ENCODE peak calls at places on chromosomes 4 and X, in five cellular contexts. One of them, this sample, is unnamed.

GRCh38 chr4:3829954-3830773 is 64.0 kb downstream of the ADRA2C start:
- ATAC-seq in Panc1: no peak
- ATAC-seq in RWPE2: no peak
- ATAC-seq in stimulated activated naive CD8-positive, alpha-beta T cell treated with anti-CD3 and anti-CD28 coated beads, Interleukin-15, amount 100 ng/mL, for 72 hours: no peak
- ATAC-seq in activated CD8-positive, alpha-beta T cell treated with anti-CD3 and anti-CD28 coated beads, Interleukin-2, amount 10 ng/mL, durations not matched to agents 7 days and 5 days: no peak
- ATAC-seq in this sample: no peak

GRCh38 chr4:73765296-73765695 is 24.9 kb downstream of the CXCL8 start:
- ATAC-seq in Panc1: no peak
- ATAC-seq in RWPE2: no peak
- ATAC-seq in stimulated activated naive CD8-positive, alpha-beta T cell treated with anti-CD3 and anti-CD28 coated beads, Interleukin-15, amount 100 ng/mL, for 72 hours: no peak
- ATAC-seq in activated CD8-positive, alpha-beta T cell treated with anti-CD3 and anti-CD28 coated beads, Interleukin-2, amount 10 ng/mL, durations not matched to agents 7 days and 5 days: no peak
- ATAC-seq in this sample: no peak

GRCh38 chrX:104432321-104432720 is 133.7 kb upstream of the IL1RAPL2 start:
- ATAC-seq in Panc1: no peak
- ATAC-seq in RWPE2: peak
- ATAC-seq in stimulated activated naive CD8-positive, alpha-beta T cell treated with anti-CD3 and anti-CD28 coated beads, Interleukin-15, amount 100 ng/mL, for 72 hours: no peak
- ATAC-seq in activated CD8-positive, alpha-beta T cell treated with anti-CD3 and anti-CD28 coated beads, Interleukin-2, amount 10 ng/mL, durations not matched to agents 7 days and 5 days: no peak
- ATAC-seq in this sample: no peak

GRCh38 chr4:150582881-150583286 is 933 bp downstream of the MAB21L2 start:
- ATAC-seq in Panc1: no peak
- ATAC-seq in RWPE2: no peak
- ATAC-seq in stimulated activated naive CD8-positive, alpha-beta T cell treated with anti-CD3 and anti-CD28 coated beads, Interleukin-15, amount 100 ng/mL, for 72 hours: no peak
- ATAC-seq in activated CD8-positive, alpha-beta T cell treated with anti-CD3 and anti-CD28 coated beads, Interleukin-2, amount 10 ng/mL, durations not matched to agents 7 days and 5 days: no peak
- ATAC-seq in this sample: no peak

GRCh38 chr4:59966758-59967157 is 1233.4 kb upstream of the ADGRL3 start:
- ATAC-seq in Panc1: no peak
- ATAC-seq in RWPE2: no peak
- ATAC-seq in stimulated activated naive CD8-positive, alpha-beta T cell treated with anti-CD3 and anti-CD28 coated beads, Interleukin-15, amount 100 ng/mL, for 72 hours: no peak
- ATAC-seq in activated CD8-positive, alpha-beta T cell treated with anti-CD3 and anti-CD28 coated beads, Interleukin-2, amount 10 ng/mL, durations not matched to agents 7 days and 5 days: no peak
- ATAC-seq in this sample: no peak

GRCh38 chrX:2677764-2678163 is 13.3 kb upstream of the CD99 start:
- ATAC-seq in Panc1: peak
- ATAC-seq in RWPE2: peak
- ATAC-seq in stimulated activated naive CD8-positive, alpha-beta T cell treated with anti-CD3 and anti-CD28 coated beads, Interleukin-15, amount 100 ng/mL, for 72 hours: no peak
- ATAC-seq in activated CD8-positive, alpha-beta T cell treated with anti-CD3 and anti-CD28 coated beads, Interleukin-2, amount 10 ng/mL, durations not matched to agents 7 days and 5 days: no peak
- ATAC-seq in this sample: no peak

GRCh38 chrX:69430730-69431129 is 73.4 kb upstream of the NALF2 start:
- ATAC-seq in Panc1: no peak
- ATAC-seq in RWPE2: no peak
- ATAC-seq in stimulated activated naive CD8-positive, alpha-beta T cell treated with anti-CD3 and anti-CD28 coated beads, Interleukin-15, amount 100 ng/mL, for 72 hours: no peak
- ATAC-seq in activated CD8-positive, alpha-beta T cell treated with anti-CD3 and anti-CD28 coated beads, Interleukin-2, amount 10 ng/mL, durations not matched to agents 7 days and 5 days: no peak
- ATAC-seq in this sample: no peak

GRCh38 chr4:184328022-184328736 is 110.5 kb upstream of the ENPP6 start:
- ATAC-seq in Panc1: no peak
- ATAC-seq in RWPE2: peak
- ATAC-seq in stimulated activated naive CD8-positive, alpha-beta T cell treated with anti-CD3 and anti-CD28 coated beads, Interleukin-15, amount 100 ng/mL, for 72 hours: peak
- ATAC-seq in activated CD8-positive, alpha-beta T cell treated with anti-CD3 and anti-CD28 coated beads, Interleukin-2, amount 10 ng/mL, durations not matched to agents 7 days and 5 days: peak
- ATAC-seq in this sample: peak

GRCh38 chr4:20773144-20773997 is 73.1 kb downstream of the PACRGL start:
- ATAC-seq in Panc1: peak
- ATAC-seq in RWPE2: peak
- ATAC-seq in stimulated activated naive CD8-positive, alpha-beta T cell treated with anti-CD3 and anti-CD28 coated beads, Interleukin-15, amount 100 ng/mL, for 72 hours: peak
- ATAC-seq in activated CD8-positive, alpha-beta T cell treated with anti-CD3 and anti-CD28 coated beads, Interleukin-2, amount 10 ng/mL, durations not matched to agents 7 days and 5 days: peak
- ATAC-seq in this sample: no peak

GRCh38 chr4:24809376-24809775 is 14.0 kb downstream of the SOD3 start:
- ATAC-seq in Panc1: no peak
- ATAC-seq in RWPE2: no peak
- ATAC-seq in stimulated activated naive CD8-positive, alpha-beta T cell treated with anti-CD3 and anti-CD28 coated beads, Interleukin-15, amount 100 ng/mL, for 72 hours: no peak
- ATAC-seq in activated CD8-positive, alpha-beta T cell treated with anti-CD3 and anti-CD28 coated beads, Interleukin-2, amount 10 ng/mL, durations not matched to agents 7 days and 5 days: no peak
- ATAC-seq in this sample: no peak

GRCh38 chr4:83340692-83341343 is 6.2 kb upstream of the HPSE start:
- ATAC-seq in Panc1: no peak
- ATAC-seq in RWPE2: no peak
- ATAC-seq in stimulated activated naive CD8-positive, alpha-beta T cell treated with anti-CD3 and anti-CD28 coated beads, Interleukin-15, amount 100 ng/mL, for 72 hours: peak
- ATAC-seq in activated CD8-positive, alpha-beta T cell treated with anti-CD3 and anti-CD28 coated beads, Interleukin-2, amount 10 ng/mL, durations not matched to agents 7 days and 5 days: peak
- ATAC-seq in this sample: no peak

GRCh38 chrX:74242050-74242449 is 61.9 kb upstream of the ZCCHC13 start:
- ATAC-seq in Panc1: no peak
- ATAC-seq in RWPE2: peak
- ATAC-seq in stimulated activated naive CD8-positive, alpha-beta T cell treated with anti-CD3 and anti-CD28 coated beads, Interleukin-15, amount 100 ng/mL, for 72 hours: no peak
- ATAC-seq in activated CD8-positive, alpha-beta T cell treated with anti-CD3 and anti-CD28 coated beads, Interleukin-2, amount 10 ng/mL, durations not matched to agents 7 days and 5 days: no peak
- ATAC-seq in this sample: no peak

GRCh38 chr4:124322234-124322831 is 390.2 kb downstream of the ANKRD50 start:
- ATAC-seq in Panc1: no peak
- ATAC-seq in RWPE2: no peak
- ATAC-seq in stimulated activated naive CD8-positive, alpha-beta T cell treated with anti-CD3 and anti-CD28 coated beads, Interleukin-15, amount 100 ng/mL, for 72 hours: no peak
- ATAC-seq in activated CD8-positive, alpha-beta T cell treated with anti-CD3 and anti-CD28 coated beads, Interleukin-2, amount 10 ng/mL, durations not matched to agents 7 days and 5 days: no peak
- ATAC-seq in this sample: no peak

GRCh38 chr4:109562457-109563237 is 2.6 kb downstream of the MCUB start:
- ATAC-seq in Panc1: no peak
- ATAC-seq in RWPE2: no peak
- ATAC-seq in stimulated activated naive CD8-positive, alpha-beta T cell treated with anti-CD3 and anti-CD28 coated beads, Interleukin-15, amount 100 ng/mL, for 72 hours: no peak
- ATAC-seq in activated CD8-positive, alpha-beta T cell treated with anti-CD3 and anti-CD28 coated beads, Interleukin-2, amount 10 ng/mL, durations not matched to agents 7 days and 5 days: no peak
- ATAC-seq in this sample: no peak

GRCh38 chr4:82515705-82516104 is 46.1 kb downstream of the TMEM150C start:
- ATAC-seq in Panc1: no peak
- ATAC-seq in RWPE2: no peak
- ATAC-seq in stimulated activated naive CD8-positive, alpha-beta T cell treated with anti-CD3 and anti-CD28 coated beads, Interleukin-15, amount 100 ng/mL, for 72 hours: no peak
- ATAC-seq in activated CD8-positive, alpha-beta T cell treated with anti-CD3 and anti-CD28 coated beads, Interleukin-2, amount 10 ng/mL, durations not matched to agents 7 days and 5 days: no peak
- ATAC-seq in this sample: no peak

GRCh38 chr4:83224502-83225197 is 59.9 kb downstream of the COQ2 start:
- ATAC-seq in Panc1: no peak
- ATAC-seq in RWPE2: no peak
- ATAC-seq in stimulated activated naive CD8-positive, alpha-beta T cell treated with anti-CD3 and anti-CD28 coated beads, Interleukin-15, amount 100 ng/mL, for 72 hours: peak
- ATAC-seq in activated CD8-positive, alpha-beta T cell treated with anti-CD3 and anti-CD28 coated beads, Interleukin-2, amount 10 ng/mL, durations not matched to agents 7 days and 5 days: no peak
- ATAC-seq in this sample: no peak

GRCh38 chr4:182883351-182883750 is 33.8 kb downstream of the DCTD start:
- ATAC-seq in Panc1: no peak
- ATAC-seq in RWPE2: no peak
- ATAC-seq in stimulated activated naive CD8-positive, alpha-beta T cell treated with anti-CD3 and anti-CD28 coated beads, Interleukin-15, amount 100 ng/mL, for 72 hours: no peak
- ATAC-seq in activated CD8-positive, alpha-beta T cell treated with anti-CD3 and anti-CD28 coated beads, Interleukin-2, amount 10 ng/mL, durations not matched to agents 7 days and 5 days: no peak
- ATAC-seq in this sample: no peak

This sample was measured in stimulated activated memory B cell treated with anti-CD40 and anti-IgM and Interleukin-4, amounts not matched to agents 10 μg/mL and 1 μg/mL and 100 μg/mL, for 72 hours.